ENCODE peak calls at places on chromosomes 6 and 20, in seven cellular contexts. W, O, X, Q, L, F and T are unnamed samples.
A peak's percentile ranks its signal among the peaks of the same experiment; 100 is the strongest.

GRCh38 chr6:44053760-44054556 is 73.3 kb downstream of the MRPL14 start:
- DNase-seq in L (no peak), X (no peak), O (no peak), F (no peak), W (no peak), Q (no peak), T (no peak)

GRCh38 chr6:51542466-51542865 is 544.9 kb downstream of the PKHD1 start:
- DNase-seq in L (no peak), X (no peak), W (no peak), O (no peak), F (no peak), Q (no peak), T (no peak)

GRCh38 chr20:19354950-19355349 is 142.5 kb downstream of the SLC24A3 start:
- DNase-seq in W (no peak), Q (no peak), X (no peak), L (no peak), F (no peak), O (no peak), T (no peak)

GRCh38 chr20:20199338-20200160 is 147.2 kb downstream of the CFAP61 start:
- DNase-seq in L (peak; percentile 47), O (no peak), Q (peak; percentile 98), W (no peak), F (no peak), X (peak; percentile 44), T (peak; percentile 81)

GRCh38 chr6:12327391-12327790 is 37.2 kb downstream of the EDN1 start:
- DNase-seq in O (peak; percentile 57), Q (no peak), X (no peak), L (no peak), F (no peak), W (no peak), T (no peak)

GRCh38 chr20:5608448-5609161 is 141.6 kb upstream of the SHLD1 start:
- DNase-seq in O (no peak), L (no peak), F (no peak), X (no peak), Q (peak; percentile 84), W (no peak), T (no peak)

GRCh38 chr6:35237466-35237865 is 22.1 kb upstream of the ZNF76 start:
- DNase-seq in O (no peak), W (no peak), L (no peak), Q (no peak), F (no peak), X (no peak), T (no peak)

GRCh38 chr6:134774244-134774643 is 175.7 kb downstream of the ALDH8A1 start:
- DNase-seq in Q (no peak), L (no peak), F (no peak), X (no peak), W (no peak), O (peak; percentile 12), T (no peak)

GRCh38 chr6:24775520-24776058 is 852 bp downstream of the GMNN start:
- DNase-seq in W (peak; percentile 54), X (no peak), O (peak; percentile 25), Q (no peak), L (no peak), F (no peak), T (peak; percentile 73)

GRCh38 chr6:68639211-68639610 is 4.1 kb downstream of the ADGRB3 start:
- DNase-seq in Q (no peak), L (no peak), O (no peak), F (no peak), X (no peak), W (no peak), T (no peak)

GRCh38 chr6:107061125-107062020 is 33.4 kb downstream of the MTRES1 start:
- DNase-seq in Q (no peak), L (no peak), X (no peak), F (no peak), W (peak; percentile 25), O (no peak), T (no peak)

GRCh38 chr20:47774081-47774777 is 11.1 kb downstream of the SULF2 start:
- DNase-seq in L (no peak), F (no peak), X (no peak), W (no peak), Q (no peak), O (no peak), T (peak; percentile 96)

GRCh38 chr6:152529364-152529763 is 107.8 kb downstream of the SYNE1 start:
- DNase-seq in F (no peak), L (no peak), Q (no peak), W (no peak), O (no peak), X (no peak), T (no peak)

GRCh38 chr6:151948007-151948745 is 140.7 kb downstream of the ESR1 start:
- DNase-seq in W (no peak), O (no peak), Q (no peak), X (no peak), F (no peak), L (no peak), T (no peak)

GRCh38 chr6:155486795-155487294 is 31.2 kb upstream of the NOX3 start:
- DNase-seq in O (no peak), F (no peak), W (no peak), Q (no peak), X (no peak), L (no peak), T (no peak)

GRCh38 chr6:27547157-27548075 is 74.5 kb upstream of the ZNF184 start:
- DNase-seq in L (peak; percentile 17), Q (peak; percentile 85), F (no peak), O (no peak), X (no peak), W (peak; percentile 75), T (peak; percentile 87)

GRCh38 chr6:112298021-112298745 is 43.8 kb upstream of the LAMA4 start:
- DNase-seq in F (no peak), O (peak; percentile 35), L (no peak), Q (no peak), W (no peak), X (peak; percentile 70), T (no peak)

GRCh38 chr20:2703716-2704475 is 11.3 kb downstream of the EBF4 start:
- DNase-seq in Q (no peak), F (no peak), X (no peak), W (no peak), O (no peak), L (no peak), T (no peak)

GRCh38 chr6:161367472-161367871 is 93.6 kb upstream of the AGPAT4 start:
- DNase-seq in W (no peak), L (no peak), X (no peak), F (no peak), Q (no peak), O (no peak), T (no peak)

GRCh38 chr6:101163611-101164010 is 229.9 kb upstream of the GRIK2 start:
- DNase-seq in X (peak; percentile 11), O (no peak), F (no peak), Q (peak; percentile 86), W (no peak), L (peak; percentile 31), T (peak; percentile 89)

GRCh38 chr6:155498370-155498769 is 42.7 kb upstream of the NOX3 start:
- DNase-seq in L (no peak), O (no peak), X (no peak), W (no peak), Q (no peak), F (no peak), T (no peak)

GRCh38 chr20:17227199-17227535 is 327 bp downstream of the PCSK2 start:
- DNase-seq in L (no peak), F (no peak), X (no peak), W (no peak), Q (peak; percentile 50), O (no peak), T (peak; percentile 64)

GRCh38 chr20:20710847-20711315 is 1.6 kb downstream of the RALGAPA2 start:
- DNase-seq in X (no peak), O (no peak), Q (no peak), F (no peak), W (peak; percentile 43), L (no peak), T (no peak)

GRCh38 chr6:127561660-127562059 is 15.3 kb upstream of the C6orf58 start:
- DNase-seq in F (no peak), W (no peak), O (no peak), Q (peak; percentile 28), L (no peak), X (no peak), T (no peak)

GRCh38 chr6:156741287-156742073 is 35.7 kb upstream of the ARID1B start:
- DNase-seq in L (no peak), O (no peak), W (no peak), Q (no peak), X (no peak), F (no peak), T (no peak)

GRCh38 chr6:168195712-168196111 is 116.7 kb upstream of the FRMD1 start:
- DNase-seq in F (peak; percentile 7), L (no peak), O (no peak), X (no peak), Q (no peak), W (no peak), T (no peak)

GRCh38 chr6:90818163-90818562 is 231.3 kb upstream of the MAP3K7 start:
- DNase-seq in Q (no peak), L (no peak), F (no peak), O (no peak), X (no peak), W (no peak), T (no peak)

GRCh38 chr20:4956200-4956810 is 45.0 kb downstream of the SLC23A2 start:
- DNase-seq in Q (peak; percentile 28), O (peak; percentile 75), F (no peak), W (no peak), X (no peak), L (peak; percentile 45), T (peak; percentile 89)

GRCh38 chr20:48632017-48632824 is 195.6 kb downstream of the PREX1 start:
- DNase-seq in Q (no peak), W (no peak), L (no peak), F (no peak), X (no peak), O (no peak), T (no peak)

GRCh38 chr6:103122766-103123601 is 1729.5 kb downstream of the GRIK2 start:
- DNase-seq in L (peak; percentile 82), X (peak; percentile 72), F (no peak), Q (peak; percentile 89), W (peak; percentile 27), O (peak; percentile 13), T (peak; percentile 89)